ENCODE peak calls at places on chromosomes 11 and 22, in nine cellular contexts. Y is non-pigmented ciliary epithelial cell; M is CD4-positive, CD25-positive, alpha-beta regulatory T cell; C is natural killer cell; Z is aorta; P is GM04503; Q is cardiac muscle cell; B is chondrocyte; H is activated gamma-delta T cell treated with anti-CD3 and anti-CD28 coated beads, Interleukin-2, amount 50 U/mL, for 16 hours. A is an unnamed sample.

GRCh38 chr11:130068986-130069683 is 559 bp upstream of the APLP2 start:
- DNase-seq in Y (no peak), M (peak), C (no peak), Z (peak), P (peak), Q (no peak), B (no peak), H (peak), A (no peak)

GRCh38 chr22:45708145-45708544 is 36.5 kb downstream of the ATXN10 start:
- DNase-seq in Y (no peak), M (no peak), C (no peak), Z (no peak), P (no peak), Q (no peak), B (no peak), H (no peak), A (no peak)

GRCh38 chr11:11605181-11605580 is 16.6 kb downstream of the GALNT18 start:
- DNase-seq in Y (no peak), M (no peak), C (no peak), Z (no peak), P (no peak), Q (no peak), B (no peak), H (no peak), A (no peak)

GRCh38 chr11:68340784-68341556 is 28.6 kb downstream of the LRP5 start:
- DNase-seq in Y (no peak), M (peak), C (no peak), Z (no peak), P (no peak), Q (no peak), B (no peak), H (no peak), A (no peak)

GRCh38 chr22:23581252-23581634 is 1.2 kb upstream of the IGLL1 start:
- DNase-seq in Y (no peak), M (no peak), C (no peak), Z (no peak), P (no peak), Q (no peak), B (no peak), H (no peak), A (no peak)

GRCh38 chr11:71342116-71342515 is 89.7 kb upstream of the SHANK2 start:
- DNase-seq in Y (no peak), M (no peak), C (no peak), Z (peak), P (no peak), Q (no peak), B (no peak), H (no peak), A (no peak)

GRCh38 chr11:10898003-10898762 is 40.3 kb upstream of the ZBED5 start:
- DNase-seq in Y (no peak), M (no peak), C (no peak), Z (no peak), P (no peak), Q (no peak), B (no peak), H (no peak), A (no peak)

GRCh38 chr11:8233691-8234424 is 29.8 kb downstream of the LMO1 start:
- DNase-seq in Y (peak), M (no peak), C (no peak), Z (no peak), P (no peak), Q (no peak), B (no peak), H (no peak), A (no peak)

GRCh38 chr11:84234462-84235202 is 948.5 kb upstream of the CCDC90B start:
- DNase-seq in Y (no peak), M (no peak), C (no peak), Z (no peak), P (no peak), Q (no peak), B (no peak), H (no peak), A (no peak)

GRCh38 chr11:82867495-82868082 is 32.6 kb downstream of the PRCP start:
- DNase-seq in Y (no peak), M (peak), C (peak), Z (peak), P (no peak), Q (peak), B (no peak), H (peak), A (peak)

GRCh38 chr11:128342511-128343133 is 244.7 kb downstream of the ETS1 start:
- DNase-seq in Y (no peak), M (peak), C (no peak), Z (no peak), P (peak), Q (peak), B (no peak), H (no peak), A (no peak)

A was measured in D341Med.